ENCODE peak calls at places on chromosomes 3 and 15, in ten cellular contexts. A, M, P, I, E, U, N, F, H and Y are unnamed samples.

GRCh38 chr3:45191924-45192417 is 34.1 kb downstream of the TMEM158 start:
- ATAC-seq in A (no peak), M (no peak), H (no peak), E (no peak), N (no peak), U (no peak), F (no peak), P (no peak), I (no peak), Y (no peak)

GRCh38 chr3:123783811-123784210 is 100.3 kb downstream of the MYLK start:
- ATAC-seq in P (no peak), A (no peak), F (no peak), H (no peak), I (no peak), U (no peak), M (peak), E (peak), N (no peak), Y (no peak)

GRCh38 chr15:40499931-40500330 is 29.1 kb downstream of the CHST14 start:
- ATAC-seq in U (no peak), P (no peak), M (no peak), A (peak), E (no peak), F (no peak), H (no peak), N (no peak), I (no peak), Y (no peak)

GRCh38 chr3:56810912-56811544 is 9.3 kb upstream of the ARHGEF3 start:
- ATAC-seq in I (no peak), P (no peak), A (no peak), F (no peak), M (no peak), H (no peak), E (no peak), U (no peak), N (no peak), Y (peak)

GRCh38 chr15:70086636-70087035 is 11.1 kb downstream of the TLE3 start:
- ATAC-seq in E (no peak), I (no peak), N (no peak), A (no peak), H (no peak), M (no peak), U (peak), P (peak), F (no peak), Y (no peak)

GRCh38 chr3:129352650-129353588 is 74.2 kb downstream of the HMCES start:
- ATAC-seq in M (no peak), U (no peak), I (no peak), P (no peak), F (no peak), H (peak), N (no peak), A (peak), E (peak), Y (no peak)

GRCh38 chr3:171038342-171038741 is 11.8 kb upstream of the SLC2A2 start:
- ATAC-seq in A (no peak), H (peak), N (no peak), E (no peak), I (no peak), U (no peak), M (no peak), P (no peak), F (no peak), Y (no peak)

GRCh38 chr15:87793736-87794135 is 462.8 kb downstream of the NTRK3 start:
- ATAC-seq in N (no peak), F (no peak), E (no peak), P (no peak), A (no peak), H (no peak), I (no peak), U (no peak), M (no peak), Y (no peak)

GRCh38 chr15:100078511-100079220 is 263.1 kb downstream of the ADAMTS17 start:
- ATAC-seq in U (no peak), N (no peak), F (no peak), E (no peak), I (no peak), P (no peak), M (no peak), A (peak), H (no peak), Y (peak)

GRCh38 chr3:183296944-183297343 is 43.9 kb downstream of the B3GNT5 start:
- ATAC-seq in F (no peak), M (no peak), E (no peak), U (no peak), H (no peak), N (no peak), A (no peak), P (peak), I (no peak), Y (no peak)

GRCh38 chr15:25789616-25790002 is 73.5 kb downstream of the ATP10A start:
- ATAC-seq in P (no peak), M (no peak), F (no peak), H (no peak), N (no peak), U (no peak), E (no peak), A (no peak), I (no peak), Y (no peak)

GRCh38 chr3:4772171-4772804 is 206.9 kb upstream of the BHLHE40 start:
- ATAC-seq in N (no peak), F (no peak), I (no peak), M (peak), A (peak), E (peak), H (peak), U (no peak), P (peak), Y (peak)

GRCh38 chr15:68725736-68726135 is 95.0 kb downstream of the ANP32A start:
- ATAC-seq in A (no peak), H (peak), P (peak), E (peak), F (no peak), U (no peak), I (no peak), N (no peak), M (peak), Y (no peak)

GRCh38 chr15:35444557-35445204 is 101.3 kb downstream of the DPH6 start:
- ATAC-seq in P (peak), E (no peak), F (no peak), U (peak), H (peak), N (no peak), I (no peak), A (peak), M (no peak), Y (no peak)

GRCh38 chr3:60304103-60304502 is 947.1 kb downstream of the FHIT start:
- ATAC-seq in H (no peak), F (no peak), M (no peak), U (no peak), E (no peak), P (no peak), N (no peak), A (no peak), I (no peak), Y (no peak)

GRCh38 chr3:165754219-165755007 is 82.8 kb downstream of the BCHE start:
- ATAC-seq in M (no peak), P (no peak), I (no peak), H (no peak), A (no peak), F (no peak), E (no peak), N (no peak), U (no peak), Y (no peak)

GRCh38 chr3:45964139-45964538 is 20.9 kb downstream of the CXCR6 start:
- ATAC-seq in A (no peak), F (peak), M (no peak), N (peak), E (no peak), U (peak), P (no peak), H (no peak), I (peak), Y (no peak)

GRCh38 chr3:147118611-147119010 is 287.7 kb downstream of the ZIC4 start:
- ATAC-seq in E (no peak), M (no peak), P (no peak), F (no peak), U (no peak), I (no peak), N (no peak), H (no peak), A (no peak), Y (no peak)

GRCh38 chr3:191356586-191357439 is 26.5 kb upstream of the UTS2B start:
- ATAC-seq in U (no peak), M (peak), N (no peak), F (no peak), H (peak), E (peak), I (no peak), A (peak), P (peak), Y (peak)

GRCh38 chr3:143769663-143770062 is 78.6 kb downstream of the SLC9A9 start:
- ATAC-seq in M (no peak), H (peak), E (peak), N (no peak), I (no peak), P (no peak), F (no peak), U (no peak), A (no peak), Y (no peak)

GRCh38 chr3:16978921-16979271 is 94.1 kb downstream of the PLCL2 start:
- ATAC-seq in E (no peak), P (no peak), I (no peak), F (no peak), M (no peak), U (no peak), A (no peak), N (no peak), H (no peak), Y (no peak)